ENCODE peak calls at places on chromosomes 12 and 14, in eight cellular contexts. H, K, I, D, Z, V, F and P are unnamed samples.

GRCh38 chr12:32140867-32141266 is 34.2 kb downstream of the BICD1 start:
- DNase-seq in V (no peak), D (no peak), K (no peak), I (no peak), Z (no peak), F (no peak), H (no peak), P (no peak)

GRCh38 chr14:51512321-51512720 is 139.4 kb upstream of the FRMD6 start:
- DNase-seq in Z (no peak), V (no peak), I (no peak), H (no peak), F (no peak), D (no peak), K (no peak), P (no peak)

GRCh38 chr12:114732426-114733030 is 48.6 kb upstream of the TBX3 start:
- DNase-seq in D (no peak), F (no peak), V (no peak), I (no peak), H (no peak), K (no peak), Z (no peak), P (no peak)

GRCh38 chr14:64730061-64730440 is 25.8 kb downstream of the PLEKHG3 start:
- DNase-seq in H (no peak), D (no peak), I (no peak), K (no peak), Z (no peak), F (no peak), V (no peak), P (no peak)

GRCh38 chr12:75196865-75197264 is 12.8 kb downstream of the KCNC2 start:
- DNase-seq in H (peak), D (no peak), F (no peak), I (no peak), Z (no peak), V (no peak), K (no peak), P (peak)

GRCh38 chr12:59600174-59600573 is 4.3 kb downstream of the SLC16A7 start:
- DNase-seq in V (no peak), F (no peak), I (no peak), H (no peak), D (no peak), K (no peak), Z (no peak), P (peak)

GRCh38 chr12:38887770-38888169 is 17.6 kb downstream of the CPNE8 start:
- DNase-seq in F (no peak), D (no peak), I (no peak), K (no peak), Z (no peak), V (no peak), H (no peak), P (no peak)

GRCh38 chr14:105664691-105665090 is 138.3 kb downstream of the TMEM121 start:
- DNase-seq in K (no peak), F (no peak), H (no peak), I (no peak), V (no peak), Z (no peak), D (no peak), P (no peak)

GRCh38 chr12:103677341-103677740 is 90.3 kb downstream of the STAB2 start:
- DNase-seq in Z (no peak), V (no peak), K (peak), D (no peak), I (no peak), H (no peak), F (no peak), P (no peak)

GRCh38 chr14:93122820-93123219 is 7.1 kb upstream of the ITPK1 start:
- DNase-seq in H (no peak), K (no peak), F (no peak), V (no peak), I (no peak), Z (no peak), D (no peak), P (no peak)

GRCh38 chr14:21068521-21069387 is 1.4 kb upstream of the ARHGEF40 start:
- DNase-seq in I (peak), F (peak), Z (peak), K (peak), H (peak), D (peak), V (no peak), P (peak)

GRCh38 chr14:44652640-44653039 is 145.6 kb upstream of the FSCB start:
- DNase-seq in D (no peak), K (no peak), H (no peak), F (no peak), V (no peak), I (no peak), Z (no peak), P (no peak)

GRCh38 chr14:53338192-53338591 is 185.1 kb upstream of the DDHD1 start:
- DNase-seq in Z (no peak), D (no peak), V (no peak), H (no peak), I (no peak), K (no peak), F (no peak), P (peak)

GRCh38 chr12:116542345-116542950 is 16.7 kb upstream of the MAP1LC3B2 start:
- DNase-seq in Z (no peak), H (no peak), K (no peak), I (no peak), D (no peak), F (no peak), V (no peak), P (peak)

GRCh38 chr12:112939761-112940357 is 1.6 kb downstream of the OAS3 start:
- DNase-seq in V (no peak), F (no peak), H (no peak), K (no peak), Z (no peak), I (no peak), D (no peak), P (no peak)

GRCh38 chr12:131511391-131511802 is 199.5 kb upstream of the SFSWAP start:
- DNase-seq in H (no peak), D (no peak), K (no peak), Z (no peak), I (no peak), F (peak), V (peak), P (peak)

GRCh38 chr14:93880025-93880820 is 46.9 kb upstream of the FAM181A start:
- DNase-seq in D (peak), K (no peak), I (no peak), Z (no peak), F (no peak), H (peak), V (no peak), P (peak)

GRCh38 chr14:51616724-51617409 is 34.8 kb upstream of the FRMD6 start:
- DNase-seq in F (no peak), H (peak), K (no peak), V (no peak), I (no peak), Z (no peak), D (no peak), P (peak)

GRCh38 chr14:62807636-62808035 is 237.6 kb downstream of the KCNH5 start:
- DNase-seq in V (no peak), K (no peak), F (no peak), H (no peak), D (no peak), I (no peak), Z (no peak), P (no peak)

GRCh38 chr12:674272-674781 is 11.1 kb upstream of the NINJ2 start:
- DNase-seq in H (no peak), V (peak), K (no peak), F (peak), Z (no peak), D (no peak), I (no peak), P (peak)

GRCh38 chr12:93306636-93307035 is 71.1 kb upstream of the NUDT4 start:
- DNase-seq in D (no peak), I (no peak), H (no peak), F (no peak), V (no peak), K (no peak), Z (no peak), P (no peak)

GRCh38 chr14:55123101-55123500 is 6.0 kb upstream of the LGALS3 start:
- DNase-seq in V (no peak), Z (no peak), D (no peak), H (peak), K (no peak), F (no peak), I (no peak), P (peak)

GRCh38 chr12:131033486-131033885 is 79.8 kb downstream of the ADGRD1 start:
- DNase-seq in F (no peak), Z (no peak), H (no peak), D (no peak), V (no peak), I (no peak), K (no peak), P (no peak)

GRCh38 chr14:26379951-26380350 is 217.9 kb downstream of the NOVA1 start:
- DNase-seq in H (no peak), I (no peak), K (no peak), F (no peak), D (no peak), V (no peak), Z (no peak), P (no peak)

GRCh38 chr12:117847371-117847770 is 121.4 kb downstream of the KSR2 start:
- DNase-seq in F (no peak), K (no peak), H (no peak), V (no peak), D (no peak), I (no peak), Z (no peak), P (no peak)